ENCODE peak calls at places on chromosomes 7 and 10, in nine cellular contexts. Q is tibial nerve, B is aorta, Y is PC-9, O is GM23248, V is heart right ventricle, T is Peyer's patch, E is upper lobe of right lung, L is PC-3. G is an unnamed sample.
A peak's percentile ranks its signal among the peaks of the same experiment; 100 is the strongest.

GRCh38 chr10:71429929-71430328 is 33.2 kb downstream of the CDH23 start:
- DNase-seq in Q (no peak), B (no peak), Y (no peak), O (no peak), V (no peak), T (no peak), E (no peak), L (no peak), G (peak; percentile 22)

GRCh38 chr7:80098795-80099194 is 35.8 kb upstream of the GNAI1 start:
- DNase-seq in Q (no peak), B (no peak), Y (no peak), O (no peak), V (no peak), T (no peak), E (no peak), L (no peak), G (no peak)

GRCh38 chr7:41579961-41580935 is 122.6 kb downstream of the INHBA start:
- DNase-seq in Q (no peak), B (no peak), Y (peak; percentile 99), O (peak; percentile 89), V (no peak), T (no peak), E (no peak), L (peak; percentile 90), G (no peak)

GRCh38 chr7:24668922-24669635 is 88.2 kb downstream of the GSDME start:
- DNase-seq in Q (no peak), B (no peak), Y (peak; percentile 67), O (peak; percentile 30), V (no peak), T (no peak), E (no peak), L (peak; percentile 43), G (no peak)

GRCh38 chr7:157426463-157427301 is 89.9 kb downstream of the DNAJB6 start:
- DNase-seq in Q (no peak), B (no peak), Y (no peak), O (no peak), V (no peak), T (no peak), E (no peak), L (no peak), G (no peak)

GRCh38 chr7:991017-991728 is 8.2 kb downstream of the CYP2W1 start:
- DNase-seq in Q (no peak), B (no peak), Y (no peak), O (no peak), V (no peak), T (no peak), E (no peak), L (no peak), G (no peak)

GRCh38 chr7:90764848-90765570 is 168.9 kb downstream of the CDK14 start:
- DNase-seq in Q (no peak), B (no peak), Y (no peak), O (no peak), V (no peak), T (no peak), E (no peak), L (no peak), G (no peak)

GRCh38 chr7:42227931-42228591 is 8.9 kb downstream of the GLI3 start:
- DNase-seq in Q (no peak), B (peak; percentile 51), Y (no peak), O (peak; percentile 79), V (no peak), T (no peak), E (peak; percentile 70), L (no peak), G (no peak)

GRCh38 chr7:150399861-150400778 is 21.0 kb downstream of the ZNF775 start:
- DNase-seq in Q (no peak), B (no peak), Y (peak; percentile 91), O (peak; percentile 77), V (no peak), T (no peak), E (no peak), L (peak; percentile 63), G (peak; percentile 52)

GRCh38 chr10:133302230-133302629 is 6.4 kb downstream of the TUBGCP2 start:
- DNase-seq in Q (no peak), B (peak; percentile 45), Y (no peak), O (no peak), V (no peak), T (no peak), E (no peak), L (no peak), G (no peak)

GRCh38 chr7:128170461-128170860 is 70.6 kb upstream of the LEP start:
- DNase-seq in Q (no peak), B (no peak), Y (no peak), O (no peak), V (no peak), T (no peak), E (no peak), L (no peak), G (no peak)

GRCh38 chr10:129730993-129731325 is 233.1 kb downstream of the EBF3 start:
- DNase-seq in Q (no peak), B (no peak), Y (no peak), O (no peak), V (no peak), T (no peak), E (no peak), L (no peak), G (peak; percentile 15)

GRCh38 chr10:72889391-72889831 is 4.1 kb upstream of the OIT3 start:
- DNase-seq in Q (no peak), B (no peak), Y (no peak), O (peak; percentile 25), V (no peak), T (no peak), E (no peak), L (peak; percentile 73), G (no peak)

GRCh38 chr10:86967481-86967941 is 771 bp upstream of the ADIRF start:
- DNase-seq in Q (no peak), B (no peak), Y (no peak), O (no peak), V (no peak), T (peak; percentile 6), E (no peak), L (no peak), G (no peak)

GRCh38 chr10:19592276-19592675 is 224.0 kb upstream of the PLXDC2 start:
- DNase-seq in Q (no peak), B (no peak), Y (no peak), O (peak; percentile 7), V (no peak), T (no peak), E (no peak), L (peak; percentile 81), G (no peak)

GRCh38 chr10:86215712-86216111 is 150.9 kb downstream of the GRID1 start:
- DNase-seq in Q (no peak), B (no peak), Y (no peak), O (no peak), V (no peak), T (no peak), E (no peak), L (no peak), G (no peak)

GRCh38 chr10:6535365-6535764 is 44.7 kb downstream of the PRKCQ start:
- DNase-seq in Q (no peak), B (no peak), Y (no peak), O (no peak), V (no peak), T (no peak), E (no peak), L (no peak), G (no peak)

DNA sequence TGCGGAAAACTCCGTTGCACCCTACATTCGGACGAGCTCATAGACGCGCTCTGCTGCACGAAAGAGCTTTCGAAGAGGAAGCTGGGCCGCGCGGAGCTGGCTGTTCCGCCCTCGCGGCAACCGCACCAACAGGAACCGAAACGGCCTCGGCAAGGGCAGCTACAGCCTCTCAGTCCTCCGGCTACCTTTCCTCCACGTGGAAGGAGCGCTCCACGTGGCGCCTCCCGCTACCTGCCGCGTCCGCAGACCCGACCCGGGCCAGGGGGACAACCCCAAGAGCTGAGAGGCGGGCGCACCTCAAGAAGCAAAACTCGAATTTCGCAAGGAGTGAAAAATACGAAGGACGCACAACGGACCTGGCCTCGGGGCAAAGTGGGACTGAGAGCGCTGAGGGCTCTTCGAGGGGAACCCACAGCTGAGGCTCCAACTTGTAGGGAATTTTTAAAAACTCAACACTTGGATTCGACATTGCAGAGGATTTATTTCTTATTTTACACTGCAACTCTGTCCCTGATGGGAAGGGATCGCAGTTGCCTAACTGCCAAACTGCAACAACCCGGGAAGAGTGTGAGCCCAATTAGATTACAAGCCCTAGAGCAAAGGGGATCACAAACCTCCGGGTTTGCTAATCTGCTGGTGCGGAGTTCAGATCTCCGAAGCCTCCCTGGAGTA is 1.4 kb downstream of the HPSE2 start:
- DNase-seq in Q (peak; percentile 24), B (peak; percentile 83), Y (no peak), O (peak; percentile 77), V (peak; percentile 17), T (peak; percentile 54), E (peak; percentile 88), L (no peak), G (no peak)
- H3K4me3 ChIP-seq in Q (peak overlapping the region; percentile 37), B (peak overlapping the region; percentile 27), Y (no peak overlapping the region), O (peak overlapping the region; percentile 70), V (peak overlapping the region; percentile 52), T (peak overlapping the region; percentile 48), E (peak overlapping the region; percentile 51), L (no peak overlapping the region), G (no peak overlapping the region)

DNA sequence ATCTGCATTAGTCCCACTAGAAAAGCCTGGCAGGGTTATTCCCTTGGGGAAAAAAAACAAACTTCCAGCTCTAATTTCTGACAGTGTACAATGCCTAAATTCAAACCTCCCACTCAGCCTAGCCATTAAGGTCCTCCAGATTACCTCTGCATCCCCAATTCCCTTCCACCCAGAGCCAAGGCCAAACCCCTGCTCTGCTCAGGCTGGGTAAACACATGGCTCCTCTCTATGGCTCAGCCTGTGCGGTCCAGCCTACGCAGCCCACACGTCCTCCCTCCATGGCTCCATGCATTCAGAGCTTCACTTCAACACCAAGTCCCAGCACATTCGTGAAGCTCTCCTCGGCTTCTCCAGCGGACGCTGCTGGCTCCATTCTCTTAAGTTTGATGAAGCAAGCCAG is 5.2 kb downstream of the DLG5 start:
- DNase-seq in Q (no peak), B (no peak), Y (no peak), O (no peak), V (no peak), T (no peak), E (no peak), L (no peak), G (no peak)
- H3K4me1 ChIP-seq in Q (no peaks in the 10 kb centered on the region), B (peaks cover 3% of the 10 kb centered on the region), Y (peaks cover 57% of the 10 kb centered on the region), O (peaks cover 18% of the 10 kb centered on the region), V (peaks cover 46% of the 10 kb centered on the region), T (no peaks in the 10 kb centered on the region), E (peaks cover 6% of the 10 kb centered on the region), L (peaks cover 60% of the 10 kb centered on the region), G (peaks cover 25% of the 10 kb centered on the region)

DNA sequence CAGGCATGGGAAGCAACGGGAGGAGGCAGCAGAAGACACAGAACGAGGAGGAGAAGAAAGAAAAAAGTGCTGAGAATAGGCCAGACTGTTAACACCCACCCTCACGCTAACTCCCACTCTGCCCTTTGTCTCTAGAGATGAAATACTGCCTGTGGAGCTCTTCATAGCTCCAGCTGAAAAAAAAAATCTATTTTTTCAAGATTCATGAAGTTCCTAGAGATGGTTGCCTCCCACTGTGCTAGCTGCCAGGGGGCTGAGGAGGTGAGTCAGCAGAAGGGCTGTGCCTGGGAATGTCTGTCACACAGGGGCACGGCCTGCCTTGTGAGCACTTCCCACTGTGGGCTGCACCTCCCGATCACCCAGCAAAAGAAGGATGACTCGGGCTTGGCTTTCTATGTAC is 144.5 kb downstream of the RNF216 start:
- DNase-seq in Q (peak; percentile 38), B (peak; percentile 90), Y (peak; percentile 68), O (peak; percentile 97), V (peak; percentile 52), T (no peak), E (no peak), L (peak; percentile 63), G (no peak)
- H3K4me3 ChIP-seq in Q (no peak overlapping the region), B (no peak overlapping the region), Y (no peak overlapping the region), O (peak overlapping the region; percentile 9), V (peak overlapping the region; percentile 8), T (no peak overlapping the region), E (no peak overlapping the region), L (no peak overlapping the region), G (no peak overlapping the region)

GRCh38 chr10:73892314-73893080 is 18.1 kb upstream of the CAMK2G start:
- DNase-seq in Q (no peak), B (no peak), Y (peak; percentile 70), O (peak; percentile 75), V (no peak), T (no peak), E (no peak), L (peak; percentile 99), G (no peak)
- H3K4me1 ChIP-seq in Q (peaks cover 16% of the 10 kb centered on the region), B (no peaks in the 10 kb centered on the region), Y (peaks cover 100% of the 10 kb centered on the region), O (peaks cover 56% of the 10 kb centered on the region), V (peaks cover 18% of the 10 kb centered on the region), T (peaks cover 6% of the 10 kb centered on the region), E (peaks cover 15% of the 10 kb centered on the region), L (peaks cover 75% of the 10 kb centered on the region), G (peaks cover 16% of the 10 kb centered on the region)

G was measured in Caco-2.